ENCODE peak calls at places on chromosomes 13 and 19, in four cellular contexts. B is epithelial cell of proximal tubule, R is esophagus squamous epithelium, L is coronary artery. E is an unnamed sample.
A peak's percentile ranks its signal among the peaks of the same experiment; 100 is the strongest.

GRCh38 chr13:27172495-27172842 is 858 bp upstream of the USP12 start:
- DNase-seq in B (no peak), L (no peak), R (no peak), E (no peak)

GRCh38 chr19:38046254-38047047 is 139.4 kb downstream of the SIPA1L3 start:
- DNase-seq in L (no peak), B (no peak), R (no peak), E (no peak)

GRCh38 chr19:12527034-12527836 is 24.0 kb downstream of the ZNF564 start:
- DNase-seq in R (no peak), B (peak; percentile 18), L (no peak), E (no peak)

GRCh38 chr13:42893346-42893745 is 98.7 kb downstream of the EPSTI1 start:
- DNase-seq in B (peak; percentile 9), L (no peak), R (no peak), E (no peak)

GRCh38 chr19:17095141-17095919 is 19.8 kb downstream of the MYO9B start:
- DNase-seq in L (peak; percentile 93), R (no peak), B (no peak), E (no peak)

GRCh38 chr19:41705393-41706174 is 2.8 kb upstream of the CEACAM5 start:
- DNase-seq in L (peak; percentile 26), B (no peak), R (no peak), E (no peak)

GRCh38 chr13:112726018-112726767 is 36.4 kb downstream of the ATP11A start:
- DNase-seq in R (no peak), B (no peak), L (no peak), E (no peak)

GRCh38 chr19:1000095-1000494 is at the start of gene GRIN3B:
- DNase-seq in L (no peak), B (no peak), R (no peak), E (no peak)

GRCh38 chr13:30791354-30791921 is 56.1 kb downstream of the ALOX5AP start:
- DNase-seq in L (no peak), R (no peak), B (no peak), E (no peak)

GRCh38 chr13:109454167-109454917 is 332.0 kb downstream of the IRS2 start:
- DNase-seq in R (no peak), L (no peak), B (no peak), E (no peak)

GRCh38 chr13:109447667-109448066 is 338.7 kb downstream of the IRS2 start:
- DNase-seq in B (no peak), L (no peak), R (no peak), E (no peak)

GRCh38 chr13:109448629-109449028 is 337.8 kb downstream of the IRS2 start:
- DNase-seq in L (no peak), R (no peak), B (no peak), E (no peak)

GRCh38 chr13:109451726-109452125 is 334.7 kb downstream of the IRS2 start:
- DNase-seq in L (no peak), B (no peak), R (no peak), E (no peak)
- TF ChIP-seq CTCF in L (no peak), B (no peak), R (no peak), E (no peak)

GRCh38 chr19:29526730-29527499 is 1.1 kb downstream of the VSTM2B start:
- DNase-seq in B (no peak), R (no peak), L (no peak), E (no peak)
- TF ChIP-seq CTCF in B (no peak), R (no peak), L (no peak), E (no peak)

GRCh38 chr19:18590273-18591272 is 2.0 kb downstream of the REX1BD start:
- DNase-seq in R (no peak), L (peak; percentile 74), B (no peak), E (no peak)

GRCh38 chr19:18587561-18587960 is 1.0 kb upstream of the REX1BD start:
- DNase-seq in L (no peak), B (no peak), R (no peak), E (no peak)

GRCh38 chr19:18587962-18588610 is 512 bp upstream of the REX1BD start:
- DNase-seq in L (no peak), R (no peak), B (no peak), E (no peak)

GRCh38 chr19:18588611-18589379 is at the start of gene REX1BD:
- DNase-seq in L (peak; percentile 89), R (no peak), B (no peak), E (no peak)

DNA sequence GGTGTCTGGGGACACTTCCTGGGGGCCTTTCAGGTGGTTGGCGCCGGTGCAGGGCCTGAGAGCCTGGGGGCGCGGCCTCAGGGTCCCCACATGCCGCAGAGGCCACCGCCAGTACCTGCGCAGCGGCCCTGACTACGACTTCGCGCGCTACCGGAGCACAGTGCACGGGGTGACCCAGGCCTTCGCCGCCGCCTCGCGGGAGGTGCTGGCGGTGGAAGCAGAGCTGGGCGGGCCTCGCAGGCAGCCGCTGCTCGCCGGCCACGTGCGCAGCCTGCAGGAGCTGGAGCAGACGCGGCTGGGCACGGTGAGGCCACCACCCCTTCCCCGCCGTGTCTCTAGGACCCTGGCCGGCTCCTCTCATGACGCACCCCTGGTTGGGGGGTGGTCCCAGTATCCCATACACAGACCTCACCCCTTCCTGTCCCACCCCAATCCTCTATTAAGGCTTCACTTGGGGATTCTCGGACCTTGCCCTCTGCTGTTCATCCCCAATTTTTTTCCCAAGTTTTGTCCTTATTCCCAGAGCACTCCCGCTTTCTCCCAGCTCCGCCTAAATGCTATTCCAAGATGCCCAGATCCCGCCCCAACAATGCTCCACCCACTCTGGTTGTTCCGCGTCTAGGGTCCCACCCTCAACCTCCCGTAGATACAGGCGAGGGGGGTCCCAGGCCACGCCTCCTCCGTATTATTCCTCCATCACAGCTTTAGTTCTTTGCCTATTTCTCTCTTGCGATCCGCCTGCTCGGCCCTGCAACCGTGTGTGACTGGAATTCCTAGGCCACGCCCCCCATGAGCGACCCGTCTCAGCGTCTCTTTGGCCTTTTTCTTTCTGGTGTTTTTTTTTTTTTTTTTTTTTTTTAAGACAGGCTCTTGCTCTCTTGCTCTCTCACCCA is 1.0 kb downstream of the REX1BD start:
- DNase-seq in R (no peak), B (no peak), L (no peak), E (no peak)
- TF ChIP-seq CTCF in R (no peak), B (no peak), L (peak; percentile 6), E (no peak)

GRCh38 chr19:53868091-53868891 is 608 bp downstream of the MYADM start:
- DNase-seq in B (no peak), R (no peak), L (peak; percentile 89), E (no peak)

GRCh38 chr19:53870485-53870844 is 2.8 kb downstream of the MYADM start:
- DNase-seq in R (no peak), B (no peak), L (no peak), E (no peak)

GRCh38 chr19:53867225-53868090 is at the start of gene MYADM:
- DNase-seq in B (peak; percentile 71), R (peak; percentile 91), L (peak; percentile 100), E (peak; percentile 99)

GRCh38 chr19:53871448-53871847 is 3.8 kb downstream of the MYADM start:
- DNase-seq in B (no peak), L (no peak), R (no peak), E (no peak)

GRCh38 chr19:53868892-53869804 is 1.5 kb downstream of the MYADM start:
- DNase-seq in B (no peak), L (peak; percentile 98), R (no peak), E (peak; percentile 74)
- TF ChIP-seq CTCF in B (no peak), L (no peak), R (peak; percentile 48), E (no peak)

DNA sequence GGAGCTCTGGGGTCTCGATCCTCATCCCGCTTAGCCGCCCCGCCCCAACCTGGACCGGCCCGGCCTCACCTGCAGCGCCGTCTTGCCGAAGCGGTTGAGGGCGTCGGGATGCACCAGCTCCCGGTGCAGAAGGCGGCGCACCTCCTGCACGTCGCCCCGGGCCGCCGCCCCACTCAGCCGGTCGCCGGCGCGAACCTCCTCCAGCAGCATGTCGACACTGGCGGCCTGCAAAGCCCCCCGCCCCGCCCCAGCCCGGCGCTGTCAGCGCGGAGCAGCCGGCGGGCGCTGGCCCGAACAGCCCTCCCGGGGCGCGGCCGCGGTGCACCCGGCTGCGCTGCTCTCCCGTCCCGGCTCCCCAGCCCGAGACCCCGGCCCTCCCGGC is 344 bp downstream of the CDKN2D start:
- DNase-seq in R (no peak), B (no peak), L (peak; percentile 80), E (no peak)
- TF ChIP-seq CTCF in R (no peak), B (no peak), L (no peak), E (no peak)

GRCh38 chr19:7934766-7935165 is 8.7 kb downstream of the TIMM44 start:
- DNase-seq in L (no peak), B (no peak), R (no peak), E (no peak)

GRCh38 chr19:7932276-7932929 is 6.5 kb upstream of the CTXN1 start:
- DNase-seq in R (no peak), L (no peak), B (no peak), E (no peak)

GRCh38 chr19:7932930-7933300 is 7.0 kb upstream of the CTXN1 start:
- DNase-seq in R (no peak), L (no peak), B (no peak), E (no peak)

GRCh38 chr19:7933828-7934725 is 8.1 kb upstream of the CTXN1 start:
- DNase-seq in L (no peak), B (no peak), R (no peak), E (no peak)

GRCh38 chr19:7933411-7933810 is 7.5 kb upstream of the CTXN1 start:
- DNase-seq in L (no peak), B (no peak), R (no peak), E (no peak)
- TF ChIP-seq CTCF in L (no peak), B (peak; percentile 46), R (no peak), E (no peak)

GRCh38 chr19:49229416-49229815 is 71.8 kb downstream of the TRPM4 start:
- DNase-seq in R (no peak), L (no peak), B (no peak), E (no peak)

GRCh38 chr19:49222011-49222410 is 64.4 kb downstream of the TRPM4 start:
- DNase-seq in B (no peak), R (no peak), L (no peak), E (no peak)

GRCh38 chr19:49222528-49222927 is 64.9 kb downstream of the TRPM4 start:
- DNase-seq in R (no peak), B (no peak), L (no peak), E (no peak)

GRCh38 chr19:49223472-49223871 is 65.9 kb downstream of the TRPM4 start:
- DNase-seq in R (no peak), B (no peak), L (no peak), E (no peak)

GRCh38 chr19:49224856-49225255 is 67.3 kb downstream of the TRPM4 start:
- DNase-seq in B (no peak), R (no peak), L (no peak), E (no peak)
- TF ChIP-seq CTCF in B (peak; percentile 59), R (peak; percentile 55), L (no peak), E (no peak)

E was measured in omental fat pad.